ENCODE peak calls at places on chromosomes 16 and 17, in nine cellular contexts. B is psoas muscle, Q is esophagus squamous epithelium, R is adrenal gland, K is transverse colon, T is lower lobe of right lung, U is testis, E is right lobe of liver, W is uterus. P is an unnamed sample.

GRCh38 chr17:78882546-78883089 is 20.4 kb downstream of the CEP295NL start:
- DNase-seq in B (peak; percentile 70), Q (no peak), R (no peak), K (no peak), T (peak; percentile 72), U (no peak), E (peak; percentile 49), W (no peak), P (no peak)

GRCh38 chr17:17254026-17254425 is 17.1 kb upstream of the FLCN start:
- DNase-seq in B (no peak), Q (no peak), R (no peak), K (no peak), T (no peak), U (no peak), E (no peak), W (no peak), P (no peak)

GRCh38 chr17:20206068-20206467 is 196.9 kb downstream of the SPECC1 start:
- DNase-seq in B (no peak), Q (no peak), R (no peak), K (no peak), T (no peak), U (peak; percentile 78), E (no peak), W (no peak), P (no peak)

GRCh38 chr17:77264617-77265230 is 124.0 kb downstream of the SEC14L1 start:
- DNase-seq in B (no peak), Q (no peak), R (no peak), K (no peak), T (no peak), U (no peak), E (no peak), W (no peak), P (no peak)

GRCh38 chr16:86929149-86929871 is 351.0 kb downstream of the FOXL1 start:
- DNase-seq in B (no peak), Q (no peak), R (peak; percentile 33), K (no peak), T (no peak), U (no peak), E (no peak), W (no peak), P (peak; percentile 73)

GRCh38 chr17:1002771-1003555 is 6.0 kb downstream of the TIMM22 start:
- DNase-seq in B (peak; percentile 53), Q (no peak), R (no peak), K (no peak), T (no peak), U (no peak), E (no peak), W (no peak), P (no peak)

GRCh38 chr16:841455-842060 is 41.0 kb upstream of the GNG13 start:
- DNase-seq in B (peak; percentile 33), Q (no peak), R (peak; percentile 5), K (no peak), T (no peak), U (no peak), E (no peak), W (no peak), P (no peak)

GRCh38 chr17:73394523-73395450 is 83.0 kb upstream of the CDC42EP4 start:
- DNase-seq in B (no peak), Q (no peak), R (no peak), K (no peak), T (peak; percentile 34), U (no peak), E (no peak), W (no peak), P (no peak)

GRCh38 chr17:8225813-8226535 is 15.6 kb upstream of the AURKB start:
- DNase-seq in B (no peak), Q (no peak), R (peak; percentile 57), K (peak; percentile 54), T (peak; percentile 50), U (peak; percentile 67), E (no peak), W (peak; percentile 53), P (peak; percentile 75)

GRCh38 chr17:19897108-19897854 is 29.5 kb upstream of the ULK2 start:
- DNase-seq in B (peak; percentile 65), Q (no peak), R (peak; percentile 57), K (peak; percentile 69), T (no peak), U (no peak), E (peak; percentile 76), W (peak; percentile 56), P (no peak)

GRCh38 chr17:21275047-21275578 is 9.4 kb upstream of the MAP2K3 start:
- DNase-seq in B (peak; percentile 78), Q (no peak), R (no peak), K (no peak), T (no peak), U (no peak), E (no peak), W (no peak), P (no peak)

GRCh38 chr16:89446975-89447293 is 43.4 kb downstream of the ANKRD11 start:
- DNase-seq in B (no peak), Q (no peak), R (no peak), K (no peak), T (no peak), U (no peak), E (no peak), W (no peak), P (no peak)
- H3K4me3 ChIP-seq in B (no peak overlapping the region), Q (no peak overlapping the region), R (no peak overlapping the region), K (no peak overlapping the region), T (no peak overlapping the region), U (no peak overlapping the region), E (no peak overlapping the region), W (no peak overlapping the region), P (no peak overlapping the region)

GRCh38 chr17:68593331-68593710 is 7.8 kb downstream of the FAM20A start:
- DNase-seq in B (no peak), Q (no peak), R (no peak), K (no peak), T (no peak), U (no peak), E (no peak), W (no peak), P (no peak)

GRCh38 chr17:68595986-68596385 is 5.2 kb downstream of the FAM20A start:
- DNase-seq in B (no peak), Q (no peak), R (no peak), K (no peak), T (no peak), U (no peak), E (no peak), W (no peak), P (no peak)

GRCh38 chr17:68592667-68593330 is 8.4 kb downstream of the FAM20A start:
- DNase-seq in B (peak; percentile 56), Q (no peak), R (no peak), K (no peak), T (no peak), U (no peak), E (no peak), W (peak; percentile 41), P (no peak)

GRCh38 chr17:68595496-68595895 is 5.7 kb downstream of the FAM20A start:
- DNase-seq in B (peak; percentile 60), Q (no peak), R (no peak), K (no peak), T (no peak), U (peak; percentile 71), E (no peak), W (peak; percentile 53), P (peak; percentile 74)

DNA sequence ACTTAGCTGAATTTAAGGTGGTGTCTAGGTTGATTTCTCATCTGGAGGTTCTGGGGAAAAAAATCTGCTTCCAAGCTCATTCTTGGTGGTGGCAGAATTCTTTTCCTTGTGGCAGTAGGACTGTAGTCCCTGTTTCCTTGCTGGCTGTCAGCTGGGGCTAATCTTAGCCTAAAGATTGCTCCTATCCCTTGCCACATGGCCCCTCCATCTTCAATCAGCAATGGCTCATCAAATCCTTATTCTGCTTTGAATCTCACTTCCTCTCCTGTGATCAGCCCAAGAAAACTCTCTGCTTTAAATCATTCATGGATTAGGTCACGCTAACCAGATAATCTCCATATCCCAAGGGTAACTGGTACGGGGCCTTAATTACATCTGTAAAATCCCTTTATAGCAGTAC is 6.6 kb downstream of the FAM20A start:
- DNase-seq in B (no peak), Q (no peak), R (no peak), K (no peak), T (no peak), U (no peak), E (no peak), W (no peak), P (no peak)
- H3K4me1 ChIP-seq in B (no peaks in the 10 kb centered on the region), Q (peaks cover 13% of the 10 kb centered on the region), R (peaks cover 10% of the 10 kb centered on the region), K (no peaks in the 10 kb centered on the region), T (peaks cover 41% of the 10 kb centered on the region), U (peaks cover 61% of the 10 kb centered on the region), E (no peaks in the 10 kb centered on the region), W (peaks cover 29% of the 10 kb centered on the region), P (no peaks in the 10 kb centered on the region)

DNA sequence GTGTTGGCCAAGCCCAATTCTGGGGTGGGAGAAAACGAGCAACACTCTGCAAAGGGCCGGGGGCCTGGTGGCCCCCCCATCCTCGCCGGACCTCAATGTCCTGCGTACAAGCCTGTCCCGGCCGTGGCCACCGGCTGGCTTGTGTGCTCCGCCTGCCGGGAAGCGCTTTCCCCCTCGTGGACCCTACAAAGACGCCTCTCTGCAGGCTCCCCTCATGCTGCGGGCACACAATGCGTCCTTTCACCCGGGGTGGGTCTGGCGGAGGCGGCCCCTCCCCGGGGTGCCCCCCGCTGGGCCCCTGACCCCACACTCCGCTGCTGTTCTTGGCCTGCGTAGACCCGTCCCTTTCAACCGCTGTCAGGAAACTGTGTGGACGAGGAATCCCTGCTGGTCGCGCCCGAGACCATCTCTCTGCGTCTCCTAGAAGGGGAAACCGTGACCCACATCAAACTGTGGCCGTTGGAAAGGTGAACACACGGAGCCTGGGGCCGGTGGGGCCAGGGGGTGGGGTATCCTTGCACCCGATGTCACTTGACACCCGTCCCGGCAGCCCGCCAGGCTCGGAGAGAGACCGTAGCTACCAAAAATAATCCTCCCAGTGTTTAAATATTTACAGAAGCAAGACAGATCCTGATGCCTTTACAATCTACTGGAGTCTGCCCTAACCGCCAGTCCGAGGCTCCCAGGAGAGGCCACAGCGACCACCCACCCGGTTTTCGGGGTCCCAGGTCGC is 43.6 kb downstream of the TBC1D16 start:
- DNase-seq in B (no peak), Q (no peak), R (no peak), K (peak; percentile 43), T (no peak), U (no peak), E (peak; percentile 68), W (no peak), P (no peak)
- TF ChIP-seq CTCF in B (no peak), Q (no peak), R (no peak), K (no peak), T (peak; percentile 28), U (no peak), E (no peak), W (peak; percentile 19), P (no peak)

DNA sequence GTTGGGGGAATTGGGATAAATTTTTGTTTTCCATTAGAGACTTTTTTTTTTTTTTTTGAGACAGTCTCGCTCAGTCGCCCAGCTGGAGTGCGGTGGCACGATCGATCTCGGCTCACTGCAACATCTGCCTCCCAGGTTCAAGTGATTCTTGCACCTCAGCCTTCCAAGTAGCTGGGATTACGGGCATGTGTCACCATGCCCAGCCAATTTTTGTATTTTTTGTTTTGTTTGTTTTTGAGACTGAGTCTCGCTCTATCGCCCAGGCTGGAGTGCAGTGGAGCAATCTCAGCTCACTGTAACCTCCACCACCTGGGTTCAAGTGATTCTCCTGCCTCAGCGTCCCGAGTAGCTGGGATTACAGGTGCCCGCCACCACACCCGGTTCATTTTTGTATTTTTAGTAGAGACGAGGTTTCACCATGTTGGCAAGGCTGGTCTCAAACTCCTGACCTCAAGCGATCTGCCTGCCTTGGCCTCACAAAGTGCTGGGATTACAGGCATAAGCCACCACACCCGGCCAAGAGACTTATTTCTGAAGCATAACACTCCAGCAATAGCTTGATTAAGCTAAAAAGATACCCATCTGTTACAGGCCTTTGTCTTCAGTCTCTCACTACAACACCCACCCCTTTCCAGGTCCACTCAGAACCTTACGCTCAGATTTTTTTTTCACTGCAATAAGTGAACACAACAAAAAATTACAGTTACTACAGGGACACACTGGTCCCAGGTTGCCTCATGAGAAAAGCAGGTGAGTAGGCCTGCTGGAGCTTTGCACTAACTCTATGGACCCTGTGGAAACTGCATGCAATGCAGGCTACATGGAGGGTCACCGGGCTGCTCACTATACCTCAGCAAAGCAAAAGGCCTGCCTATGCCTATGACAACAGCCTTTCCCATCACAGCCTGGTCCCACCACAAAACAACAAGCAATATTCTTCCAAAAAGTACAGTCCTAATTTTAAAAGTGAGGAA is 34.6 kb downstream of the KANSL1 start:
- DNase-seq in B (no peak), Q (no peak), R (no peak), K (no peak), T (no peak), U (no peak), E (no peak), W (no peak), P (no peak)
- H3K4me3 ChIP-seq in B (no peak overlapping the region), Q (no peak overlapping the region), R (no peak overlapping the region), K (no peak overlapping the region), T (no peak overlapping the region), U (no peak overlapping the region), E (no peak overlapping the region), W (no peak overlapping the region), P (no peak overlapping the region)

P was measured in tibial artery.